ENCODE peak calls at places on chromosomes 13 and 19, in eight cellular contexts. One of them, this sample, is unnamed.

GRCh38 chr13:24931450-24932217 is 164.3 kb upstream of the PABPC3 start:
- DNase-seq in tibial artery: no peak
- DNase-seq in AG04449: no peak
- DNase-seq in left ventricle myocardium inferior: no peak
- DNase-seq in cardiac fibroblast: no peak
- DNase-seq in bronchial epithelial cell: no peak
- DNase-seq in esophagus squamous epithelium: no peak
- DNase-seq in AG09309: no peak
- DNase-seq in this sample: no peak

GRCh38 chr19:46963093-46963734 is 56.4 kb upstream of the NPAS1 start:
- DNase-seq in tibial artery: no peak
- DNase-seq in AG04449: peak
- DNase-seq in left ventricle myocardium inferior: no peak
- DNase-seq in cardiac fibroblast: peak
- DNase-seq in bronchial epithelial cell: no peak
- DNase-seq in esophagus squamous epithelium: no peak
- DNase-seq in AG09309: peak
- DNase-seq in this sample: no peak

GRCh38 chr13:100129605-100130004 is 40.7 kb downstream of the PCCA start:
- DNase-seq in tibial artery: peak
- DNase-seq in AG04449: no peak
- DNase-seq in left ventricle myocardium inferior: no peak
- DNase-seq in cardiac fibroblast: peak
- DNase-seq in bronchial epithelial cell: no peak
- DNase-seq in esophagus squamous epithelium: no peak
- DNase-seq in AG09309: no peak
- DNase-seq in this sample: no peak

GRCh38 chr19:49127674-49128544 is 8.6 kb downstream of the PPFIA3 start:
- DNase-seq in tibial artery: peak
- DNase-seq in AG04449: peak
- DNase-seq in left ventricle myocardium inferior: peak
- DNase-seq in cardiac fibroblast: peak
- DNase-seq in bronchial epithelial cell: peak
- DNase-seq in esophagus squamous epithelium: peak
- DNase-seq in AG09309: peak
- DNase-seq in this sample: peak

GRCh38 chr13:114038211-114038613 is 64.3 kb upstream of the C13orf46 start:
- DNase-seq in tibial artery: no peak
- DNase-seq in AG04449: no peak
- DNase-seq in left ventricle myocardium inferior: peak
- DNase-seq in cardiac fibroblast: peak
- DNase-seq in bronchial epithelial cell: no peak
- DNase-seq in esophagus squamous epithelium: no peak
- DNase-seq in AG09309: no peak
- DNase-seq in this sample: no peak

GRCh38 chr13:39105110-39105509 is 66.9 kb downstream of the NHLRC3 start:
- DNase-seq in tibial artery: no peak
- DNase-seq in AG04449: no peak
- DNase-seq in left ventricle myocardium inferior: no peak
- DNase-seq in cardiac fibroblast: peak
- DNase-seq in bronchial epithelial cell: peak
- DNase-seq in esophagus squamous epithelium: no peak
- DNase-seq in AG09309: no peak
- DNase-seq in this sample: no peak

GRCh38 chr19:53372196-53372595 is 6.7 kb downstream of the ZNF525 start:
- DNase-seq in tibial artery: no peak
- DNase-seq in AG04449: no peak
- DNase-seq in left ventricle myocardium inferior: no peak
- DNase-seq in cardiac fibroblast: no peak
- DNase-seq in bronchial epithelial cell: no peak
- DNase-seq in esophagus squamous epithelium: no peak
- DNase-seq in AG09309: no peak
- DNase-seq in this sample: no peak

GRCh38 chr19:48041877-48042580 is 1.9 kb downstream of the CABP5 start:
- DNase-seq in tibial artery: no peak
- DNase-seq in AG04449: no peak
- DNase-seq in left ventricle myocardium inferior: no peak
- DNase-seq in cardiac fibroblast: no peak
- DNase-seq in bronchial epithelial cell: no peak
- DNase-seq in esophagus squamous epithelium: no peak
- DNase-seq in AG09309: no peak
- DNase-seq in this sample: no peak

GRCh38 chr19:50516859-50517703 is 3.4 kb upstream of the ASPDH start:
- DNase-seq in tibial artery: no peak
- DNase-seq in AG04449: no peak
- DNase-seq in left ventricle myocardium inferior: no peak
- DNase-seq in cardiac fibroblast: no peak
- DNase-seq in bronchial epithelial cell: no peak
- DNase-seq in esophagus squamous epithelium: no peak
- DNase-seq in AG09309: no peak
- DNase-seq in this sample: no peak

GRCh38 chr13:50089633-50090032 is 74.4 kb downstream of the KCNRG start:
- DNase-seq in tibial artery: no peak
- DNase-seq in AG04449: no peak
- DNase-seq in left ventricle myocardium inferior: no peak
- DNase-seq in cardiac fibroblast: no peak
- DNase-seq in bronchial epithelial cell: no peak
- DNase-seq in esophagus squamous epithelium: no peak
- DNase-seq in AG09309: no peak
- DNase-seq in this sample: no peak

GRCh38 chr13:105462098-105462497 is 1073.4 kb downstream of the EFNB2 start:
- DNase-seq in tibial artery: no peak
- DNase-seq in AG04449: no peak
- DNase-seq in left ventricle myocardium inferior: no peak
- DNase-seq in cardiac fibroblast: no peak
- DNase-seq in bronchial epithelial cell: peak
- DNase-seq in esophagus squamous epithelium: no peak
- DNase-seq in AG09309: no peak
- DNase-seq in this sample: no peak

GRCh38 chr13:79781829-79782540 is 301.0 kb downstream of the NDFIP2 start:
- DNase-seq in tibial artery: no peak
- DNase-seq in AG04449: no peak
- DNase-seq in left ventricle myocardium inferior: no peak
- DNase-seq in cardiac fibroblast: no peak
- DNase-seq in bronchial epithelial cell: no peak
- DNase-seq in esophagus squamous epithelium: no peak
- DNase-seq in AG09309: no peak
- DNase-seq in this sample: no peak

GRCh38 chr13:99434258-99434788 is 66.9 kb upstream of the TM9SF2 start:
- DNase-seq in tibial artery: no peak
- DNase-seq in AG04449: no peak
- DNase-seq in left ventricle myocardium inferior: no peak
- DNase-seq in cardiac fibroblast: no peak
- DNase-seq in bronchial epithelial cell: no peak
- DNase-seq in esophagus squamous epithelium: no peak
- DNase-seq in AG09309: no peak
- DNase-seq in this sample: no peak

DNA sequence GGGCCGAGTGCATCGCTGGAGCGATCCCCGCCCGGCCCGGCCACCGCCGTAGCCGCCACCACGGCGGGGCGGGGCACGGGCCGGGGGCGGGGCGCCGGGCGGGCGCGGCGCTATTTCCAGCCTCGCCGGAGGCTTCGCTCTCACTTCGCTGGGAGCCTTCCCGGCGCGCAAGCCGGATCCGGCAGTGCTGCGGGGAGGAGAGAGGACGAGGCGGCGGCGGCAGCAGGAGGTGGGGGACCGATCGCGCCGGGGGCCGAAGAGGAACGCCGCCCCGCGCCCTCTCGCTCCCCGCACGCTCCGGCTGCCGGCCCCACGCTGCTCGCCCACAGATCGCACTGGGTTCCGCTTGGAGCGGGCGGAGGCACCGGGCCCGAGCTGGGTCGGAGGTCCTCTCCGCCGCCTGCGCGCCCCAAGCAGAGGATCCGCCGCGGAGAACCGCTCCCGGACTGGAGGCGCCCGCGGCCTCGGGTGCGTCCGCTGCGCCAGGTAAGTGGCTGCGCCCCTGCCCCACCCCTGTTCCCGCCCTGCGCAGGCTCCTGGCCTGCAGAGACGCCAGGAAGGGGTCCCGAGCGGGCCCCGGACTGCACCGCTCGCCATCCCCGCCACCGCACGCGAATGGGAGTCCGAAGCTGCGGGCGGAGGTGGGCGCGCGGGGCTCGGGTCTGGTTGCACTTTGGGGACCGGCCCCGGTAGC is at the start of gene CHST8:
- DNase-seq in tibial artery: no peak
- DNase-seq in AG04449: no peak
- DNase-seq in left ventricle myocardium inferior: peak
- DNase-seq in cardiac fibroblast: peak
- DNase-seq in bronchial epithelial cell: peak
- DNase-seq in esophagus squamous epithelium: no peak
- DNase-seq in AG09309: no peak
- DNase-seq in this sample: peak
- TF ChIP-seq CTCF in tibial artery: no peak
- TF ChIP-seq CTCF in AG04449: no peak
- TF ChIP-seq CTCF in left ventricle myocardium inferior: no peak
- TF ChIP-seq CTCF in cardiac fibroblast: no peak
- TF ChIP-seq CTCF in bronchial epithelial cell: no peak
- TF ChIP-seq CTCF in esophagus squamous epithelium: no peak
- TF ChIP-seq CTCF in AG09309: no peak
- TF ChIP-seq CTCF in this sample: no peak

DNA sequence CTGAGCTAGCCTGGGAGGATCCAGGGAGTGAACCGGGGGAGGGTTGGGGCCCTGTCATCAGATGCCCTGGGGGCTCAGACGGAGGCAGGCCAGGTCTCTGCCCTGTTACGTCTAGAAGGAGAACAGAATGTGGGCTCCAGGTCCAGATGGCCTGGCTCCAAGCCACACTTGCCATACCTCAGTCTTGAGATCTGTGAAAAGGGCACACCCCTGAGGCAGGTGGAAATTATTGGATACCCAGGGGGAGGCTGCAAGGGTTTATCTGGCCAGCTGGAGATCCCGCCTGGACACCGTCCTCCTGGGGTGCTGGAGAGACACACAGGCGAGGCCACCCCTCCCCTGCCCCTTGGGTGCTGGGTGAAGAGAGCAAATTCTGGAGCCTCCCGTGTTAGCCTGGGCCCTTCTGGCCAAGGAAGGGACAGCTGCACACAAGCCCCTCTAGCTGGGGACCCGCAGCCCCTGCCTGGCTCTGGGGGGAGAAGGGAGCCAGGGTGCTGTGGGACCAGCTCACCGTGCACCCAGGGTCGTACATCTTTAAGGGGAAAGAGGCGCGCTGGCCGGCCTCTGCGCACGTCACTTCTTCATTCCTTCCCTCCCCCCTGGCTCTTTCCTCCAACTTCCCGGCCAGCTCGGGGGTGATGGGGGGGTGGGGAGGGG is 808 bp upstream of the NFIC start:
- DNase-seq in tibial artery: peak
- DNase-seq in AG04449: no peak
- DNase-seq in left ventricle myocardium inferior: peak
- DNase-seq in cardiac fibroblast: peak
- DNase-seq in bronchial epithelial cell: no peak
- DNase-seq in esophagus squamous epithelium: no peak
- DNase-seq in AG09309: no peak
- DNase-seq in this sample: peak
- H3K4me3 ChIP-seq in tibial artery: peak
- H3K4me3 ChIP-seq in AG04449: peak
- H3K4me3 ChIP-seq in left ventricle myocardium inferior: peak
- H3K4me3 ChIP-seq in cardiac fibroblast: peak
- H3K4me3 ChIP-seq in bronchial epithelial cell: peak
- H3K4me3 ChIP-seq in esophagus squamous epithelium: peak
- H3K4me3 ChIP-seq in AG09309: peak
- H3K4me3 ChIP-seq in this sample: peak

DNA sequence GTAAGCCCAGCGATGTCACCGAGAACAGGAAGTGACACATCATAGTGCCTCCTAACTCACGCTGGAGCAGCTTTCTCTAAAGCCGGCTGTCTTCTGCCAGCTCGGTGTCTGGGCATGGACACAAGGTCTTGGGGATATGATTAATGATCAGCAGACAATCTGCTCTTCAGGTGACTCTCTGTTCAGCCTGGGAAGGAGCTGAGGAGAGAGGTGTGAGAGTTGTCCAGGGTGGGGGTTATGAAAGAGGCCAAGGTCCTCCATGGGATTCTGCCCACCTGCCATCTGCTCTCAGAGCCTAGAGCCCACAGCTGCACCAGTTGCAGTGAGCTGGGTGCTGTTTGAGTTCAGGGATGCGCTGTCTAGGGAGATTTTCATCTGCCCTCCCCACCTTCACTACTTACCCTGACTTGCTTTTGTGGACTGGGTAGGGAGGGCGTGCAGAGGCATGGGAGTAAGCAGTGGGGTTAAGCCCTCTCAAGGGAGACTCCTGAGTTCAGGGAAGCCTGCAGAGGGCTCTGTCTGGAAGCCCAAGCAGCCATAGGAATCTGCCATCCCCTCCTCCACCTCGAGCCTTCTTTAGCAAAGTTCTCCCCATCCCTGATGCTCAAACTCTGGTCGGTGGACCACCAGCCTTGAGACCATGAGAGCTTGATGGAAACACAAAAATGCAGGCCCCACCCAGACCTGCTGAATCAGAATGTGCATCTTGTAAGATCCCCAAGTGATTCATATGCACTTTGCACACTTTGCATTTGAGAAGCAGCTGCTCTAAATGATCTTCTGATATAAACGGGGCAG is 539.7 kb downstream of the RFC3 start:
- DNase-seq in tibial artery: peak
- DNase-seq in AG04449: peak
- DNase-seq in left ventricle myocardium inferior: no peak
- DNase-seq in cardiac fibroblast: peak
- DNase-seq in bronchial epithelial cell: peak
- DNase-seq in esophagus squamous epithelium: no peak
- DNase-seq in AG09309: peak
- DNase-seq in this sample: no peak
- TF ChIP-seq CTCF in tibial artery: no peak
- TF ChIP-seq CTCF in AG04449: no peak
- TF ChIP-seq CTCF in left ventricle myocardium inferior: no peak
- TF ChIP-seq CTCF in cardiac fibroblast: no peak
- TF ChIP-seq CTCF in bronchial epithelial cell: no peak
- TF ChIP-seq CTCF in esophagus squamous epithelium: no peak
- TF ChIP-seq CTCF in AG09309: no peak
- TF ChIP-seq CTCF in this sample: no peak

DNA sequence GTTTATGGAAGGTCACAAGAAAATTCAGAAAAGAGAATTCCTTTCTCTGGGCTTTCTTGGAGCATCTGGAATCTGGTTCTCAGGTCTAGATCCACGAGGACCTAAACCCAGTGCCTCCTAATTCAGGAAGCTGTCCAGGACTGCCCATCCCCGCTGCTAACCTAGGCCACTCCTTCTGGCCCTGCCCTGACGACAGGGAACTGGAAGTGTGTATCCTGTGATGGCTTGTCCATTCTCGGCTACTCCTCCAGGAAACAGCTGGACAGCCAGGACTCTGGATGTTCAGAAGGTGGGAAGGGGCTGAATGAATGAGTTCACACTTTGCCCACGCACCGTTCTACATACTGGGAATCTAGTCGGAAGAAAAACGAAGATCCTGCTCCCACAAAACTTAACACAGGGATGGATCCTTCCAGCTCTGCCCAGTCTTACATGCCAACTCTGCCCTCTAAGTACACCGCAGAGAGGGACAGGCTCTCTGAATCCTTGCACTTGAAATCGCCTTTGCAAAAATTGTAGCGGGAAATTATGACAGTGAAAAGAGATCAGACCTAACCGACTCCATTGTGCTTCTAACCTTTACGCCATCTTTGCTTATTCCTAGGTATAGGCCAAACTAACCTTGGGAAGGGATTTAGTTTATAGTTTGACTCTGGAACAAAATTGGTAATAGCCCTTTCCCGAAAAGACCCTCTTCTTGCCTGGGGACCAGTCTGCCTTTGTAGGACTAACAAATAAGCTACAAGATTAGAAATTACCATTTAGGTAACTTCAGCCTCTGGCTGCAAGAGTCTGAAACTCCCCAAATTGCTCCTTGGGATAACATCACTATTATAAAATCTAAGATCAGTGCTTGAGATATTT is 1.8 kb downstream of the LSM4 start:
- DNase-seq in tibial artery: no peak
- DNase-seq in AG04449: no peak
- DNase-seq in left ventricle myocardium inferior: peak
- DNase-seq in cardiac fibroblast: no peak
- DNase-seq in bronchial epithelial cell: no peak
- DNase-seq in esophagus squamous epithelium: no peak
- DNase-seq in AG09309: no peak
- DNase-seq in this sample: no peak
- H3K4me3 ChIP-seq in tibial artery: no peak
- H3K4me3 ChIP-seq in AG04449: no peak
- H3K4me3 ChIP-seq in left ventricle myocardium inferior: no peak
- H3K4me3 ChIP-seq in cardiac fibroblast: no peak
- H3K4me3 ChIP-seq in bronchial epithelial cell: no peak
- H3K4me3 ChIP-seq in esophagus squamous epithelium: no peak
- H3K4me3 ChIP-seq in AG09309: no peak
- H3K4me3 ChIP-seq in this sample: no peak